ENCODE peak calls at places on chromosomes 12 and 14, in eight cellular contexts. V, W, N, I, P, Z, E and J are unnamed samples.

GRCh38 chr12:8849785-8850184 is 27.4 kb downstream of the A2ML1 start:
- DNase-seq in V (no peak), W (no peak), N (no peak), I (no peak), P (no peak), Z (no peak), E (no peak), J (no peak)

GRCh38 chr14:75126121-75126544 is 715 bp downstream of the NEK9 start:
- DNase-seq in V (no peak), W (no peak), N (no peak), I (no peak), P (peak; percentile 31), Z (no peak), E (no peak), J (no peak)

GRCh38 chr14:70073924-70074566 is 114.7 kb downstream of the SLC8A3 start:
- DNase-seq in V (peak; percentile 82), W (peak; percentile 9), N (no peak), I (peak; percentile 31), P (peak; percentile 69), Z (no peak), E (peak; percentile 90), J (peak; percentile 25)

GRCh38 chr12:47396902-47397663 is 308.7 kb downstream of the RPAP3 start:
- DNase-seq in V (no peak), W (no peak), N (no peak), I (no peak), P (no peak), Z (no peak), E (no peak), J (no peak)

GRCh38 chr12:50505945-50506344 is 1.2 kb downstream of the DIP2B start:
- DNase-seq in V (no peak), W (no peak), N (peak; percentile 31), I (no peak), P (no peak), Z (no peak), E (peak; percentile 16), J (no peak)

GRCh38 chr12:107436376-107436775 is 249.2 kb upstream of the PWP1 start:
- DNase-seq in V (no peak), W (peak; percentile 85), N (no peak), I (peak; percentile 50), P (no peak), Z (no peak), E (peak; percentile 31), J (no peak)

GRCh38 chr14:70793637-70794036 is 15.7 kb downstream of the MAP3K9 start:
- DNase-seq in V (no peak), W (no peak), N (no peak), I (no peak), P (no peak), Z (no peak), E (no peak), J (no peak)

GRCh38 chr12:48803693-48804092 is 14.6 kb upstream of the CACNB3 start:
- DNase-seq in V (no peak), W (no peak), N (no peak), I (no peak), P (no peak), Z (no peak), E (no peak), J (no peak)

GRCh38 chr12:47870175-47870781 is 34.5 kb downstream of the VDR start:
- DNase-seq in V (peak; percentile 75), W (no peak), N (peak; percentile 33), I (no peak), P (peak; percentile 62), Z (no peak), E (peak; percentile 77), J (no peak)

GRCh38 chr12:1217191-1217949 is 226.3 kb downstream of the ERC1 start:
- DNase-seq in V (no peak), W (peak; percentile 69), N (no peak), I (peak; percentile 35), P (peak; percentile 6), Z (no peak), E (peak; percentile 50), J (no peak)

GRCh38 chr12:79674629-79675028 is 16.1 kb downstream of the PAWR start:
- DNase-seq in V (no peak), W (no peak), N (no peak), I (no peak), P (no peak), Z (no peak), E (no peak), J (no peak)

GRCh38 chr14:92646952-92647461 is 101.4 kb downstream of the LGMN start:
- DNase-seq in V (no peak), W (peak; percentile 23), N (no peak), I (peak; percentile 67), P (no peak), Z (no peak), E (no peak), J (no peak)

GRCh38 chr12:94733727-94734126 is 83.4 kb upstream of the TMCC3 start:
- DNase-seq in V (no peak), W (no peak), N (no peak), I (no peak), P (no peak), Z (no peak), E (no peak), J (no peak)

GRCh38 chr14:21219120-21219519 is 50.1 kb downstream of the HNRNPC start:
- DNase-seq in V (no peak), W (no peak), N (no peak), I (no peak), P (no peak), Z (no peak), E (no peak), J (no peak)

GRCh38 chr12:33672879-33673577 is 233.4 kb upstream of the SYT10 start:
- DNase-seq in V (no peak), W (no peak), N (no peak), I (no peak), P (no peak), Z (no peak), E (no peak), J (no peak)

GRCh38 chr12:93624595-93625294 is 52.3 kb downstream of the SOCS2 start:
- DNase-seq in V (no peak), W (no peak), N (no peak), I (peak; percentile 92), P (no peak), Z (no peak), E (no peak), J (no peak)

GRCh38 chr12:115023279-115023678 is 339.3 kb upstream of the TBX3 start:
- DNase-seq in V (no peak), W (no peak), N (no peak), I (peak; percentile 25), P (no peak), Z (no peak), E (no peak), J (no peak)

GRCh38 chr14:61640158-61640833 is 55.0 kb upstream of the HIF1A start:
- DNase-seq in V (no peak), W (no peak), N (no peak), I (no peak), P (no peak), Z (no peak), E (peak; percentile 14), J (no peak)

GRCh38 chr12:111446044-111446581 is 40.4 kb downstream of the SH2B3 start:
- DNase-seq in V (peak; percentile 22), W (no peak), N (no peak), I (no peak), P (peak; percentile 76), Z (no peak), E (no peak), J (peak; percentile 7)

GRCh38 chr14:43528321-43528720 is 978.8 kb downstream of the FSCB start:
- DNase-seq in V (no peak), W (no peak), N (no peak), I (no peak), P (no peak), Z (no peak), E (no peak), J (no peak)

GRCh38 chr12:4900327-4900726 is 9.4 kb upstream of the KCNA1 start:
- DNase-seq in V (no peak), W (no peak), N (no peak), I (peak; percentile 66), P (no peak), Z (no peak), E (no peak), J (no peak)

GRCh38 chr12:49952396-49953055 is 2.0 kb downstream of the AQP2 start:
- DNase-seq in V (peak; percentile 23), W (no peak), N (no peak), I (no peak), P (no peak), Z (no peak), E (no peak), J (no peak)

GRCh38 chr12:52232916-52233461 is at the start of gene KRT7:
- DNase-seq in V (no peak), W (no peak), N (no peak), I (no peak), P (peak; percentile 25), Z (no peak), E (peak; percentile 63), J (no peak)
- H3K4me3 ChIP-seq in V (no peak within 1 kb of the TSS), W (peak within 1 kb of the TSS; percentile 95), N (no peak within 1 kb of the TSS), I (no peak within 1 kb of the TSS), P (no peak within 1 kb of the TSS), Z (peak within 1 kb of the TSS; percentile 29), E (peak within 1 kb of the TSS; percentile 54), J (no peak within 1 kb of the TSS)

GRCh38 chr14:85535316-85535715 is 5.4 kb downstream of the FLRT2 start:
- DNase-seq in V (no peak), W (no peak), N (no peak), I (no peak), P (no peak), Z (no peak), E (no peak), J (peak; percentile 33)
- H3K4me3 ChIP-seq in V (no peak overlapping the region), W (peak overlapping the region; percentile 99), N (no peak overlapping the region), I (peak overlapping the region; percentile 89), P (peak overlapping the region; percentile 66), Z (peak overlapping the region; percentile 58), E (peak overlapping the region; percentile 74), J (peak overlapping the region; percentile 74)

DNA sequence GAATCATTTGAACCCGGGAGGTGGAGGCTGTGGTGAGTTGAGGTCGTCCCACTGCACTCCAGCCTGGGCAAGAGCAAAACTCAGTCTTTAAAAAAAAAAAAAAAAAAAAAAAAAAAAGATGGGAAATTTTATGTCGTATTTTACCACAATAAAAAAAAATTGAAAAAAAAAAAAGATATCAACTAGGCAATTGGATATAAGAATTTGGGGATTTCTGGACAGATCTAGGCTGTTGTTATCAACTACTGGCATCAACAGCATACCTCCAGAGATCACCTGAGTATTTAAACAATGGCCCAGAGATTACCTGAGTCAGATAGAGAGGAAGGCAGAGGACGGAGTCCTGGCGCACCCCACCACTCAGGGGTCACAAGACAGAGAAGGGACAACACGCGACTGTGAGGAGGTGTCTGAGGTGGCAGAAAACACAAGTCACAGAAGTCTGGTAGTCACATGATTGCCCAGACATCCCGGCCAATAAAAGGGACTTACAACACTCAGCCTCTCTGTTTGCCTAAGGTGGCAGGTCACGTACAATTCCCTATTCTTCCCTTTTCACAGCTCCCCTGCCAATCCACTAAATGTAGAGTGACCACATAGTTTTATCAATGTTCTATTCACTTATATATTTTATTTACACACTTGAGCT is 1.8 kb downstream of the SPRING1 start:
- DNase-seq in V (peak; percentile 93), W (no peak), N (no peak), I (no peak), P (no peak), Z (no peak), E (no peak), J (peak; percentile 32)
- H3K4me3 ChIP-seq in V (peak overlapping the region; percentile 93), W (peak overlapping the region; percentile 92), N (no peak overlapping the region), I (peak overlapping the region; percentile 71), P (no peak overlapping the region), Z (no peak overlapping the region), E (peak overlapping the region; percentile 74), J (peak overlapping the region; percentile 78)

DNA sequence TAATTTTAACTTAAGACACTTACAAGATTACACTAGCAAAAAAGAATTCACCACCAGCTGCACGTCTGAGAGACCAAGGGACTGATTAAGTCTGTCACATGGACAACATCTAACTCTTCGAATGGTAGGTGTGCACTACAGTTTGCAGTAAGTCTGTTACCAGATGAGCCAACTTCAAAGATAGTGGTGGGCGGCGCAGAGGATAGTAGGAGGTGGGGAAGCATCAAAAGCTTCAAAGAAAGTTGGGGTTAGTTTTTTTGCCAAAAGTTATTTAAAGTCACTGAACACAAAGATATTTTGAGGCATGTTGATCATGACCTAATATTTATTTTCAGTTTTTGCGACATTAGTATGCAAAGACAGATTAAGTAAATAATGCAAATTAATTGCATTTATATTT is 327.9 kb downstream of the BMP4 start:
- DNase-seq in V (no peak), W (no peak), N (no peak), I (no peak), P (no peak), Z (no peak), E (no peak), J (no peak)
- H3K4me3 ChIP-seq in V (no peak overlapping the region), W (no peak overlapping the region), N (no peak overlapping the region), I (no peak overlapping the region), P (no peak overlapping the region), Z (no peak overlapping the region), E (no peak overlapping the region), J (no peak overlapping the region)